ENCODE peak calls at places on chromosomes 4 and X, in five cellular contexts. U is iris pigment epithelial cell; A is epithelial cell of esophagus; N is activated T-helper 1 cell treated with anti-CD3 and anti-CD28 coated beads, Interleukin-2, amount 50 U/mL, for 16 hours; W is CD4-positive, CD25-positive, alpha-beta regulatory T cell. R is an unnamed sample.

GRCh38 chr4:4857809-4858508 is 1.5 kb upstream of the MSX1 start:
- DNase-seq in U (no peak), A (no peak), N (no peak), W (no peak), R (no peak)

GRCh38 chrX:105869676-105870075 is 47.3 kb downstream of the NRK start:
- DNase-seq in U (peak), A (peak), N (no peak), W (no peak), R (peak)

GRCh38 chr4:25031077-25031606 is 396 bp upstream of the LGI2 start:
- DNase-seq in U (peak), A (peak), N (no peak), W (no peak), R (no peak)

GRCh38 chr4:24808261-24808660 is 12.9 kb downstream of the SOD3 start:
- DNase-seq in U (no peak), A (no peak), N (no peak), W (no peak), R (no peak)

GRCh38 chr4:82739292-82740190 is 59.1 kb downstream of the SCD5 start:
- DNase-seq in U (peak), A (peak), N (peak), W (peak), R (peak)

GRCh38 chr4:74267998-74268606 is 40.2 kb upstream of the EPGN start:
- DNase-seq in U (peak), A (peak), N (no peak), W (no peak), R (peak)

GRCh38 chr4:185577592-185577940 is 42.3 kb upstream of the PDLIM3 start:
- DNase-seq in U (no peak), A (no peak), N (no peak), W (no peak), R (no peak)

GRCh38 chr4:99723555-99724450 is 66.2 kb upstream of the C4orf54 start:
- DNase-seq in U (peak), A (peak), N (no peak), W (no peak), R (peak)

GRCh38 chrX:20523626-20524312 is 257.1 kb upstream of the RPS6KA3 start:
- DNase-seq in U (no peak), A (no peak), N (no peak), W (no peak), R (no peak)

GRCh38 chr4:20074450-20074849 is 177.3 kb upstream of the SLIT2 start:
- DNase-seq in U (peak), A (no peak), N (no peak), W (no peak), R (peak)

GRCh38 chrX:98795636-98796035 is 1614.4 kb downstream of the PCDH19 start:
- DNase-seq in U (no peak), A (peak), N (no peak), W (no peak), R (peak)

R was measured in PC-3.